ENCODE peak calls at places on chromosome 3, in seven cellular contexts. H is fibroblast of mammary gland; J is NCI-H1092; B is stimulated activated CD8-positive, alpha-beta memory T cell treated with anti-CD3 and anti-CD28 coated beads, Interleukin-4, amount 100 ng/mL, for 24 hours; N is AG08396; C is stimulated activated CD4-positive, alpha-beta T cell treated with anti-CD3 and anti-CD28 coated beads, Interleukin-1b, Interleukin-23, amount 100 ng/mL, for 24 hours; X is heart left ventricle. U is an unnamed sample.
A peak's percentile ranks its signal among the peaks of the same experiment; 100 is the strongest.

GRCh38 chr3:13931172-13931571 is 51.3 kb upstream of the WNT7A start:
- DNase-seq in N (no peak), H (no peak), J (no peak), B (no peak), C (no peak), X (no peak), U (no peak)

GRCh38 chr3:43025423-43025822 is 46.3 kb downstream of the GASK1A start:
- DNase-seq in X (no peak), C (no peak), N (no peak), H (no peak), B (no peak), J (no peak), U (no peak)

GRCh38 chr3:187958432-187959003 is 195.4 kb upstream of the LPP start:
- DNase-seq in J (no peak), H (no peak), N (no peak), B (peak; percentile 31), C (no peak), X (no peak), U (no peak)

GRCh38 chr3:179898024-179898423 is 138.7 kb downstream of the PEX5L start:
- DNase-seq in B (no peak), N (peak; percentile 28), X (no peak), J (no peak), C (no peak), H (peak; percentile 56), U (no peak)

GRCh38 chr3:38038447-38038911 is 529 bp upstream of the DLEC1 start:
- DNase-seq in J (no peak), X (no peak), C (no peak), N (no peak), B (no peak), H (no peak), U (no peak)

GRCh38 chr3:101936419-101937331 is 87.4 kb downstream of the NFKBIZ start:
- DNase-seq in B (no peak), H (peak; percentile 92), N (peak; percentile 62), J (no peak), X (no peak), C (no peak), U (no peak)

GRCh38 chr3:147431746-147432145 is 22.6 kb downstream of the ZIC1 start:
- DNase-seq in H (peak; percentile 69), N (no peak), J (no peak), X (no peak), B (no peak), C (no peak), U (no peak)

GRCh38 chr3:20458994-20459736 is 273.2 kb upstream of the SGO1 start:
- DNase-seq in H (no peak), J (no peak), B (no peak), X (no peak), C (no peak), N (no peak), U (no peak)

GRCh38 chr3:155342344-155342743 is 48.9 kb upstream of the STRIT1 start:
- DNase-seq in N (no peak), X (no peak), B (no peak), C (no peak), J (no peak), H (no peak), U (no peak)

GRCh38 chr3:178645503-178645902 is 109.3 kb downstream of the KCNMB2 start:
- DNase-seq in C (no peak), B (no peak), N (no peak), X (no peak), H (no peak), J (no peak), U (no peak)

GRCh38 chr3:152445227-152445626 is 176.5 kb downstream of the MBNL1 start:
- DNase-seq in C (no peak), B (no peak), N (no peak), H (peak; percentile 25), X (no peak), J (no peak), U (no peak)

GRCh38 chr3:9727041-9727595 is 4.4 kb upstream of the BRPF1 start:
- DNase-seq in H (no peak), J (no peak), C (no peak), X (no peak), B (no peak), N (no peak), U (no peak)

GRCh38 chr3:32500880-32501784 is 1.5 kb downstream of the CMTM6 start:
- DNase-seq in B (no peak), N (no peak), H (no peak), X (no peak), J (no peak), C (no peak), U (no peak)

GRCh38 chr3:129402210-129402609 is 26.2 kb downstream of the EFCAB12 start:
- DNase-seq in B (no peak), H (no peak), J (no peak), C (no peak), X (no peak), N (no peak), U (no peak)

GRCh38 chr3:156665296-156665695 is 9.1 kb upstream of the TIPARP start:
- DNase-seq in C (no peak), N (peak; percentile 27), J (no peak), H (peak; percentile 90), X (no peak), B (no peak), U (no peak)

GRCh38 chr3:183392166-183393034 is 36.0 kb downstream of the MCF2L2 start:
- DNase-seq in X (no peak), J (no peak), C (no peak), B (no peak), N (no peak), H (peak; percentile 49), U (no peak)

GRCh38 chr3:14780927-14781507 is 37.7 kb upstream of the FGD5 start:
- DNase-seq in H (peak; percentile 48), X (peak; percentile 57), J (peak; percentile 19), B (no peak), C (no peak), N (peak; percentile 70), U (peak; percentile 35)

GRCh38 chr3:178699810-178700209 is 163.6 kb downstream of the KCNMB2 start:
- DNase-seq in C (no peak), H (no peak), X (no peak), B (no peak), N (no peak), J (no peak), U (no peak)

GRCh38 chr3:179265875-179266274 is 15.0 kb upstream of the KCNMB3 start:
- DNase-seq in C (no peak), X (no peak), H (no peak), J (no peak), N (no peak), B (no peak), U (no peak)

GRCh38 chr3:95759614-95760301 is 1054.6 kb upstream of the EPHA6 start:
- DNase-seq in N (no peak), C (no peak), B (no peak), X (no peak), H (no peak), J (no peak), U (no peak)

GRCh38 chr3:27325419-27325818 is 43.8 kb downstream of the NEK10 start:
- DNase-seq in J (no peak), H (no peak), X (no peak), N (no peak), C (no peak), B (no peak), U (no peak)

GRCh38 chr3:188421151-188421821 is 267.3 kb downstream of the LPP start:
- DNase-seq in X (no peak), B (no peak), C (no peak), J (no peak), H (peak; percentile 92), N (peak; percentile 39), U (no peak)

GRCh38 chr3:157493627-157494550 is 9.3 kb downstream of the VEPH1 start:
- DNase-seq in H (peak; percentile 82), N (peak; percentile 20), C (no peak), X (no peak), B (no peak), J (peak; percentile 58), U (no peak)

GRCh38 chr3:194282436-194283122 is 68.5 kb downstream of the CPN2 start:
- DNase-seq in J (peak; percentile 25), X (no peak), H (no peak), C (no peak), B (no peak), N (no peak), U (peak; percentile 24)

GRCh38 chr3:48738926-48739616 is 22.1 kb upstream of the IP6K2 start:
- DNase-seq in C (no peak), B (no peak), H (no peak), X (peak; percentile 60), J (peak; percentile 15), N (no peak), U (no peak)

GRCh38 chr3:107063351-107063750 is 313.9 kb upstream of the CCDC54 start:
- DNase-seq in B (no peak), C (no peak), J (no peak), N (no peak), H (peak; percentile 38), X (no peak), U (no peak)

GRCh38 chr3:85796140-85796539 is 837.4 kb downstream of the CADM2 start:
- DNase-seq in H (no peak), B (no peak), X (no peak), J (no peak), N (no peak), C (no peak), U (no peak)

GRCh38 chr3:22835041-22835440 is 368.1 kb upstream of the UBE2E2 start:
- DNase-seq in C (no peak), B (no peak), J (no peak), X (no peak), N (no peak), H (peak; percentile 8), U (no peak)

GRCh38 chr3:119257111-119257510 is 16.4 kb upstream of the B4GALT4 start:
- DNase-seq in N (no peak), J (no peak), H (no peak), C (no peak), B (no peak), X (no peak), U (no peak)

GRCh38 chr3:156395961-156396700 is 158.8 kb downstream of the SSR3 start:
- DNase-seq in J (no peak), C (no peak), X (no peak), B (no peak), N (no peak), H (peak; percentile 74), U (no peak)

GRCh38 chr3:125433091-125433534 is 58.0 kb upstream of the ZNF148 start:
- DNase-seq in N (no peak), B (no peak), J (no peak), H (no peak), C (no peak), X (no peak), U (no peak)

GRCh38 chr3:15063238-15063637 is 1.9 kb downstream of the MRPS25 start:
- DNase-seq in X (no peak), H (no peak), C (no peak), B (no peak), J (no peak), N (no peak), U (no peak)

GRCh38 chr3:126108689-126109075 is 24.8 kb upstream of the SLC41A3 start:
- DNase-seq in H (no peak), N (no peak), J (no peak), X (no peak), C (no peak), B (no peak), U (no peak)